ENCODE peak calls at places on chromosomes 11 and 22, in six cellular contexts. One of them, this sample, is unnamed.
A peak's percentile ranks its signal among the peaks of the same experiment; 100 is the strongest.

GRCh38 chr11:31974737-31975136 is 116.1 kb upstream of the RCN1 start:
- DNase-seq in HEK293T: no peak
- DNase-seq in naive thymus-derived CD4-positive, alpha-beta T cell: no peak
- DNase-seq in cardiac fibroblast: peak; percentile 86
- DNase-seq in cardiac muscle cell: no peak
- DNase-seq in NCI-H345: no peak
- DNase-seq in this sample: peak; percentile 73

GRCh38 chr11:116844722-116845121 is 7.3 kb upstream of the APOA1 start:
- DNase-seq in naive thymus-derived CD4-positive, alpha-beta T cell: no peak
- DNase-seq in cardiac fibroblast: no peak
- DNase-seq in NCI-H345: no peak
- DNase-seq in cardiac muscle cell: no peak
- DNase-seq in HEK293T: no peak
- DNase-seq in this sample: no peak

GRCh38 chr11:107116358-107116757 is 98.1 kb upstream of the GUCY1A2 start:
- DNase-seq in cardiac fibroblast: no peak
- DNase-seq in HEK293T: no peak
- DNase-seq in NCI-H345: no peak
- DNase-seq in cardiac muscle cell: no peak
- DNase-seq in naive thymus-derived CD4-positive, alpha-beta T cell: no peak
- DNase-seq in this sample: no peak

GRCh38 chr11:125956371-125956770 is 10.5 kb downstream of the VSIG10L2 start:
- DNase-seq in cardiac fibroblast: peak; percentile 9
- DNase-seq in NCI-H345: no peak
- DNase-seq in HEK293T: no peak
- DNase-seq in cardiac muscle cell: no peak
- DNase-seq in naive thymus-derived CD4-positive, alpha-beta T cell: no peak
- DNase-seq in this sample: no peak

GRCh38 chr22:29842740-29843139 is 4.7 kb upstream of the ASCC2 start:
- DNase-seq in cardiac muscle cell: no peak
- DNase-seq in cardiac fibroblast: peak; percentile 98
- DNase-seq in naive thymus-derived CD4-positive, alpha-beta T cell: no peak
- DNase-seq in NCI-H345: no peak
- DNase-seq in HEK293T: no peak
- DNase-seq in this sample: peak; percentile 58

GRCh38 chr22:35835998-35836691 is 118.5 kb downstream of the APOL5 start:
- DNase-seq in cardiac fibroblast: peak; percentile 85
- DNase-seq in naive thymus-derived CD4-positive, alpha-beta T cell: no peak
- DNase-seq in cardiac muscle cell: peak; percentile 57
- DNase-seq in HEK293T: peak; percentile 48
- DNase-seq in NCI-H345: peak; percentile 85
- DNase-seq in this sample: peak; percentile 83

GRCh38 chr11:116693206-116694016 is 79.4 kb downstream of the BUD13 start:
- DNase-seq in NCI-H345: no peak
- DNase-seq in naive thymus-derived CD4-positive, alpha-beta T cell: no peak
- DNase-seq in cardiac muscle cell: no peak
- DNase-seq in HEK293T: no peak
- DNase-seq in cardiac fibroblast: no peak
- DNase-seq in this sample: no peak

GRCh38 chr22:45551310-45552016 is 48.8 kb downstream of the FBLN1 start:
- DNase-seq in NCI-H345: no peak
- DNase-seq in cardiac muscle cell: no peak
- DNase-seq in naive thymus-derived CD4-positive, alpha-beta T cell: no peak
- DNase-seq in cardiac fibroblast: no peak
- DNase-seq in HEK293T: no peak
- DNase-seq in this sample: no peak

GRCh38 chr11:129937592-129938238 is 42.3 kb upstream of the NFRKB start:
- DNase-seq in naive thymus-derived CD4-positive, alpha-beta T cell: no peak
- DNase-seq in cardiac fibroblast: no peak
- DNase-seq in NCI-H345: peak; percentile 4
- DNase-seq in HEK293T: no peak
- DNase-seq in cardiac muscle cell: no peak
- DNase-seq in this sample: no peak

GRCh38 chr11:7020183-7020917 is at the start of the genes NLRP14 and ZNF214:
- DNase-seq in naive thymus-derived CD4-positive, alpha-beta T cell: no peak
- DNase-seq in cardiac muscle cell: peak; percentile 97
- DNase-seq in HEK293T: peak; percentile 96
- DNase-seq in NCI-H345: peak; percentile 96
- DNase-seq in cardiac fibroblast: peak; percentile 94
- DNase-seq in this sample: peak; percentile 72

GRCh38 chr22:37843746-37844089 is 416 bp downstream of the ANKRD54 start:
- DNase-seq in cardiac muscle cell: no peak
- DNase-seq in cardiac fibroblast: no peak
- DNase-seq in HEK293T: peak; percentile 67
- DNase-seq in NCI-H345: peak; percentile 51
- DNase-seq in naive thymus-derived CD4-positive, alpha-beta T cell: no peak
- DNase-seq in this sample: no peak

GRCh38 chr11:11963842-11964773 is 44.3 kb downstream of the DKK3 start:
- DNase-seq in cardiac fibroblast: no peak
- DNase-seq in NCI-H345: no peak
- DNase-seq in HEK293T: no peak
- DNase-seq in cardiac muscle cell: no peak
- DNase-seq in naive thymus-derived CD4-positive, alpha-beta T cell: no peak
- DNase-seq in this sample: no peak

GRCh38 chr11:120815260-120816100 is 208.4 kb upstream of the TBCEL start:
- DNase-seq in naive thymus-derived CD4-positive, alpha-beta T cell: no peak
- DNase-seq in cardiac muscle cell: no peak
- DNase-seq in NCI-H345: no peak
- DNase-seq in cardiac fibroblast: no peak
- DNase-seq in HEK293T: no peak
- DNase-seq in this sample: no peak

GRCh38 chr11:96263361-96263763 is 79.6 kb downstream of the MAML2 start:
- DNase-seq in NCI-H345: no peak
- DNase-seq in cardiac muscle cell: no peak
- DNase-seq in HEK293T: no peak
- DNase-seq in cardiac fibroblast: peak; percentile 89
- DNase-seq in naive thymus-derived CD4-positive, alpha-beta T cell: no peak
- DNase-seq in this sample: peak; percentile 79

GRCh38 chr11:117870176-117870952 is 6.1 kb downstream of the FXYD6 start:
- DNase-seq in NCI-H345: peak; percentile 80
- DNase-seq in cardiac fibroblast: no peak
- DNase-seq in naive thymus-derived CD4-positive, alpha-beta T cell: no peak
- DNase-seq in HEK293T: no peak
- DNase-seq in cardiac muscle cell: peak; percentile 32
- DNase-seq in this sample: no peak

GRCh38 chr11:1300121-1300520 is 9.3 kb downstream of the TOLLIP start:
- DNase-seq in cardiac fibroblast: no peak
- DNase-seq in NCI-H345: no peak
- DNase-seq in HEK293T: no peak
- DNase-seq in naive thymus-derived CD4-positive, alpha-beta T cell: no peak
- DNase-seq in cardiac muscle cell: no peak
- DNase-seq in this sample: no peak

This sample was measured in AG09309.